ENCODE peak calls at places on chromosomes 2 and 18, in nine cellular contexts. One of them, this sample, is unnamed.

GRCh38 chr2:47230418-47230817 is 75.3 kb upstream of the STPG4 start:
- DNase-seq in amniotic stem cell: no peak
- DNase-seq in PC-3: no peak
- DNase-seq in effector memory CD4-positive, alpha-beta T cell: no peak
- DNase-seq in activated T-cell treated with anti-CD3 and anti-CD28 coated beads, Interleukin-2, amount 50 U/mL, for 48 hours: no peak
- DNase-seq in CD8-positive, alpha-beta memory T cell: no peak
- DNase-seq in NCI-H1092 treated with DMSO at 0.1 percent for 48 hours: no peak
- DNase-seq in adipocyte: no peak
- DNase-seq in NCI-H1417: no peak
- DNase-seq in this sample: no peak

GRCh38 chr2:203817147-203817546 is 50.4 kb upstream of the CTLA4 start:
- DNase-seq in CD8-positive, alpha-beta memory T cell: no peak
- DNase-seq in NCI-H1417: no peak
- DNase-seq in effector memory CD4-positive, alpha-beta T cell: no peak
- DNase-seq in adipocyte: no peak
- DNase-seq in amniotic stem cell: no peak
- DNase-seq in activated T-cell treated with anti-CD3 and anti-CD28 coated beads, Interleukin-2, amount 50 U/mL, for 48 hours: no peak
- DNase-seq in PC-3: no peak
- DNase-seq in NCI-H1092 treated with DMSO at 0.1 percent for 48 hours: no peak
- DNase-seq in this sample: no peak

GRCh38 chr2:232008907-232009638 is 47.6 kb downstream of the DIS3L2 start:
- DNase-seq in adipocyte: no peak
- DNase-seq in effector memory CD4-positive, alpha-beta T cell: no peak
- DNase-seq in CD8-positive, alpha-beta memory T cell: no peak
- DNase-seq in activated T-cell treated with anti-CD3 and anti-CD28 coated beads, Interleukin-2, amount 50 U/mL, for 48 hours: no peak
- DNase-seq in NCI-H1092 treated with DMSO at 0.1 percent for 48 hours: no peak
- DNase-seq in amniotic stem cell: no peak
- DNase-seq in NCI-H1417: no peak
- DNase-seq in PC-3: no peak
- DNase-seq in this sample: no peak

GRCh38 chr18:46646468-46646867 is 10.6 kb downstream of the LOXHD1 start:
- DNase-seq in NCI-H1092 treated with DMSO at 0.1 percent for 48 hours: no peak
- DNase-seq in CD8-positive, alpha-beta memory T cell: no peak
- DNase-seq in effector memory CD4-positive, alpha-beta T cell: no peak
- DNase-seq in adipocyte: no peak
- DNase-seq in PC-3: no peak
- DNase-seq in activated T-cell treated with anti-CD3 and anti-CD28 coated beads, Interleukin-2, amount 50 U/mL, for 48 hours: no peak
- DNase-seq in amniotic stem cell: no peak
- DNase-seq in NCI-H1417: no peak
- DNase-seq in this sample: no peak

GRCh38 chr2:134549104-134549503 is 169.7 kb downstream of the TMEM163 start:
- DNase-seq in NCI-H1417: no peak
- DNase-seq in NCI-H1092 treated with DMSO at 0.1 percent for 48 hours: no peak
- DNase-seq in amniotic stem cell: no peak
- DNase-seq in PC-3: peak
- DNase-seq in effector memory CD4-positive, alpha-beta T cell: no peak
- DNase-seq in adipocyte: peak
- DNase-seq in activated T-cell treated with anti-CD3 and anti-CD28 coated beads, Interleukin-2, amount 50 U/mL, for 48 hours: no peak
- DNase-seq in CD8-positive, alpha-beta memory T cell: no peak
- DNase-seq in this sample: no peak

GRCh38 chr18:59308201-59309014 is 10.0 kb downstream of the CPLX4 start:
- DNase-seq in activated T-cell treated with anti-CD3 and anti-CD28 coated beads, Interleukin-2, amount 50 U/mL, for 48 hours: peak
- DNase-seq in CD8-positive, alpha-beta memory T cell: peak
- DNase-seq in amniotic stem cell: no peak
- DNase-seq in adipocyte: peak
- DNase-seq in PC-3: peak
- DNase-seq in NCI-H1092 treated with DMSO at 0.1 percent for 48 hours: peak
- DNase-seq in NCI-H1417: peak
- DNase-seq in effector memory CD4-positive, alpha-beta T cell: peak
- DNase-seq in this sample: peak

GRCh38 chr2:119553687-119554344 is 9.6 kb downstream of the CFAP221 start:
- DNase-seq in effector memory CD4-positive, alpha-beta T cell: no peak
- DNase-seq in NCI-H1092 treated with DMSO at 0.1 percent for 48 hours: no peak
- DNase-seq in PC-3: no peak
- DNase-seq in adipocyte: no peak
- DNase-seq in NCI-H1417: no peak
- DNase-seq in activated T-cell treated with anti-CD3 and anti-CD28 coated beads, Interleukin-2, amount 50 U/mL, for 48 hours: no peak
- DNase-seq in CD8-positive, alpha-beta memory T cell: no peak
- DNase-seq in amniotic stem cell: no peak
- DNase-seq in this sample: no peak

GRCh38 chr2:37020212-37020886 is 54.0 kb upstream of the STRN start:
- DNase-seq in effector memory CD4-positive, alpha-beta T cell: no peak
- DNase-seq in NCI-H1417: no peak
- DNase-seq in activated T-cell treated with anti-CD3 and anti-CD28 coated beads, Interleukin-2, amount 50 U/mL, for 48 hours: no peak
- DNase-seq in PC-3: no peak
- DNase-seq in amniotic stem cell: peak
- DNase-seq in CD8-positive, alpha-beta memory T cell: no peak
- DNase-seq in adipocyte: peak
- DNase-seq in NCI-H1092 treated with DMSO at 0.1 percent for 48 hours: no peak
- DNase-seq in this sample: no peak

GRCh38 chr2:85822766-85823165 is 66.0 kb downstream of the ST3GAL5 start:
- DNase-seq in NCI-H1092 treated with DMSO at 0.1 percent for 48 hours: no peak
- DNase-seq in amniotic stem cell: no peak
- DNase-seq in activated T-cell treated with anti-CD3 and anti-CD28 coated beads, Interleukin-2, amount 50 U/mL, for 48 hours: no peak
- DNase-seq in NCI-H1417: no peak
- DNase-seq in effector memory CD4-positive, alpha-beta T cell: no peak
- DNase-seq in CD8-positive, alpha-beta memory T cell: no peak
- DNase-seq in adipocyte: no peak
- DNase-seq in PC-3: no peak
- DNase-seq in this sample: no peak

GRCh38 chr2:44983836-44984604 is 25.2 kb downstream of the SIX2 start:
- DNase-seq in adipocyte: no peak
- DNase-seq in PC-3: no peak
- DNase-seq in NCI-H1092 treated with DMSO at 0.1 percent for 48 hours: no peak
- DNase-seq in activated T-cell treated with anti-CD3 and anti-CD28 coated beads, Interleukin-2, amount 50 U/mL, for 48 hours: no peak
- DNase-seq in CD8-positive, alpha-beta memory T cell: no peak
- DNase-seq in effector memory CD4-positive, alpha-beta T cell: no peak
- DNase-seq in NCI-H1417: no peak
- DNase-seq in amniotic stem cell: no peak
- DNase-seq in this sample: no peak

GRCh38 chr2:83368916-83369315 is 1090.2 kb downstream of the SUCLG1 start:
- DNase-seq in effector memory CD4-positive, alpha-beta T cell: no peak
- DNase-seq in NCI-H1092 treated with DMSO at 0.1 percent for 48 hours: no peak
- DNase-seq in activated T-cell treated with anti-CD3 and anti-CD28 coated beads, Interleukin-2, amount 50 U/mL, for 48 hours: no peak
- DNase-seq in adipocyte: peak
- DNase-seq in amniotic stem cell: no peak
- DNase-seq in PC-3: peak
- DNase-seq in CD8-positive, alpha-beta memory T cell: no peak
- DNase-seq in NCI-H1417: no peak
- DNase-seq in this sample: no peak

This sample was measured in NCI-H2029.